ENCODE peak calls at places on chromosomes 12 and 14, in ten cellular contexts. One of them, this sample, is unnamed.

GRCh38 chr14:105536691-105537579 is 10.6 kb downstream of the TMEM121 start:
- DNase-seq in activated naive CD4-positive, alpha-beta T cell: no peak
- DNase-seq in fibroblast of pulmonary artery: no peak
- DNase-seq in HEK293T: no peak
- DNase-seq in GM10248: no peak
- DNase-seq in amniotic stem cell: no peak
- DNase-seq in T-helper 2 cell: no peak
- DNase-seq in nucleus accumbens: no peak
- DNase-seq in stimulated activated CD8-positive, alpha-beta memory T cell treated with anti-CD3 and anti-CD28 coated beads, Interleukin-4, amount 100 ng/mL, for 1 hour: no peak
- DNase-seq in Caki2: no peak
- DNase-seq in this sample: no peak

GRCh38 chr12:51942501-51943000 is 8.9 kb upstream of the ACVR1B start:
- DNase-seq in activated naive CD4-positive, alpha-beta T cell: no peak
- DNase-seq in fibroblast of pulmonary artery: no peak
- DNase-seq in HEK293T: no peak
- DNase-seq in GM10248: no peak
- DNase-seq in amniotic stem cell: no peak
- DNase-seq in T-helper 2 cell: no peak
- DNase-seq in nucleus accumbens: no peak
- DNase-seq in stimulated activated CD8-positive, alpha-beta memory T cell treated with anti-CD3 and anti-CD28 coated beads, Interleukin-4, amount 100 ng/mL, for 1 hour: no peak
- DNase-seq in Caki2: no peak
- DNase-seq in this sample: no peak

GRCh38 chr12:42921741-42922511 is 332.4 kb upstream of the PRICKLE1 start:
- DNase-seq in activated naive CD4-positive, alpha-beta T cell: no peak
- DNase-seq in fibroblast of pulmonary artery: no peak
- DNase-seq in HEK293T: no peak
- DNase-seq in GM10248: no peak
- DNase-seq in amniotic stem cell: no peak
- DNase-seq in T-helper 2 cell: no peak
- DNase-seq in nucleus accumbens: no peak
- DNase-seq in stimulated activated CD8-positive, alpha-beta memory T cell treated with anti-CD3 and anti-CD28 coated beads, Interleukin-4, amount 100 ng/mL, for 1 hour: no peak
- DNase-seq in Caki2: peak
- DNase-seq in this sample: peak

GRCh38 chr14:89237923-89238529 is 179.0 kb downstream of the FOXN3 start:
- DNase-seq in activated naive CD4-positive, alpha-beta T cell: no peak
- DNase-seq in fibroblast of pulmonary artery: peak
- DNase-seq in HEK293T: peak
- DNase-seq in GM10248: no peak
- DNase-seq in amniotic stem cell: no peak
- DNase-seq in T-helper 2 cell: no peak
- DNase-seq in nucleus accumbens: no peak
- DNase-seq in stimulated activated CD8-positive, alpha-beta memory T cell treated with anti-CD3 and anti-CD28 coated beads, Interleukin-4, amount 100 ng/mL, for 1 hour: no peak
- DNase-seq in Caki2: no peak
- DNase-seq in this sample: peak

GRCh38 chr12:127596881-127597280 is 670.1 kb upstream of the TMEM132C start:
- DNase-seq in activated naive CD4-positive, alpha-beta T cell: no peak
- DNase-seq in fibroblast of pulmonary artery: no peak
- DNase-seq in HEK293T: no peak
- DNase-seq in GM10248: no peak
- DNase-seq in amniotic stem cell: no peak
- DNase-seq in T-helper 2 cell: no peak
- DNase-seq in nucleus accumbens: no peak
- DNase-seq in stimulated activated CD8-positive, alpha-beta memory T cell treated with anti-CD3 and anti-CD28 coated beads, Interleukin-4, amount 100 ng/mL, for 1 hour: no peak
- DNase-seq in Caki2: no peak
- DNase-seq in this sample: no peak

GRCh38 chr12:24759155-24759554 is 189.7 kb downstream of the BCAT1 start:
- DNase-seq in activated naive CD4-positive, alpha-beta T cell: no peak
- DNase-seq in fibroblast of pulmonary artery: peak
- DNase-seq in HEK293T: no peak
- DNase-seq in GM10248: no peak
- DNase-seq in amniotic stem cell: no peak
- DNase-seq in T-helper 2 cell: no peak
- DNase-seq in nucleus accumbens: no peak
- DNase-seq in stimulated activated CD8-positive, alpha-beta memory T cell treated with anti-CD3 and anti-CD28 coated beads, Interleukin-4, amount 100 ng/mL, for 1 hour: no peak
- DNase-seq in Caki2: no peak
- DNase-seq in this sample: no peak

GRCh38 chr12:81416571-81416970 is 338.7 kb downstream of the ACSS3 start:
- DNase-seq in activated naive CD4-positive, alpha-beta T cell: no peak
- DNase-seq in fibroblast of pulmonary artery: no peak
- DNase-seq in HEK293T: no peak
- DNase-seq in GM10248: no peak
- DNase-seq in amniotic stem cell: no peak
- DNase-seq in T-helper 2 cell: no peak
- DNase-seq in nucleus accumbens: no peak
- DNase-seq in stimulated activated CD8-positive, alpha-beta memory T cell treated with anti-CD3 and anti-CD28 coated beads, Interleukin-4, amount 100 ng/mL, for 1 hour: no peak
- DNase-seq in Caki2: no peak
- DNase-seq in this sample: no peak

GRCh38 chr12:104485651-104486341 is 29.0 kb downstream of the CHST11 start:
- DNase-seq in activated naive CD4-positive, alpha-beta T cell: no peak
- DNase-seq in fibroblast of pulmonary artery: no peak
- DNase-seq in HEK293T: no peak
- DNase-seq in GM10248: no peak
- DNase-seq in amniotic stem cell: no peak
- DNase-seq in T-helper 2 cell: peak
- DNase-seq in nucleus accumbens: no peak
- DNase-seq in stimulated activated CD8-positive, alpha-beta memory T cell treated with anti-CD3 and anti-CD28 coated beads, Interleukin-4, amount 100 ng/mL, for 1 hour: no peak
- DNase-seq in Caki2: no peak
- DNase-seq in this sample: no peak

GRCh38 chr12:93707836-93708235 is 30.7 kb downstream of the CRADD start:
- DNase-seq in activated naive CD4-positive, alpha-beta T cell: no peak
- DNase-seq in fibroblast of pulmonary artery: no peak
- DNase-seq in HEK293T: no peak
- DNase-seq in GM10248: no peak
- DNase-seq in amniotic stem cell: no peak
- DNase-seq in T-helper 2 cell: no peak
- DNase-seq in nucleus accumbens: no peak
- DNase-seq in stimulated activated CD8-positive, alpha-beta memory T cell treated with anti-CD3 and anti-CD28 coated beads, Interleukin-4, amount 100 ng/mL, for 1 hour: no peak
- DNase-seq in Caki2: peak
- DNase-seq in this sample: no peak

GRCh38 chr14:101408077-101408831 is 153.0 kb upstream of the DIO3 start:
- DNase-seq in activated naive CD4-positive, alpha-beta T cell: no peak
- DNase-seq in fibroblast of pulmonary artery: peak
- DNase-seq in HEK293T: no peak
- DNase-seq in GM10248: no peak
- DNase-seq in amniotic stem cell: peak
- DNase-seq in T-helper 2 cell: no peak
- DNase-seq in nucleus accumbens: no peak
- DNase-seq in stimulated activated CD8-positive, alpha-beta memory T cell treated with anti-CD3 and anti-CD28 coated beads, Interleukin-4, amount 100 ng/mL, for 1 hour: no peak
- DNase-seq in Caki2: no peak
- DNase-seq in this sample: peak

GRCh38 chr14:53360821-53361220 is 207.7 kb upstream of the DDHD1 start:
- DNase-seq in activated naive CD4-positive, alpha-beta T cell: no peak
- DNase-seq in fibroblast of pulmonary artery: no peak
- DNase-seq in HEK293T: no peak
- DNase-seq in GM10248: no peak
- DNase-seq in amniotic stem cell: no peak
- DNase-seq in T-helper 2 cell: no peak
- DNase-seq in nucleus accumbens: no peak
- DNase-seq in stimulated activated CD8-positive, alpha-beta memory T cell treated with anti-CD3 and anti-CD28 coated beads, Interleukin-4, amount 100 ng/mL, for 1 hour: no peak
- DNase-seq in Caki2: no peak
- DNase-seq in this sample: no peak

GRCh38 chr12:131988054-131988796 is 38.5 kb downstream of the EP400 start:
- DNase-seq in activated naive CD4-positive, alpha-beta T cell: no peak
- DNase-seq in fibroblast of pulmonary artery: no peak
- DNase-seq in HEK293T: no peak
- DNase-seq in GM10248: no peak
- DNase-seq in amniotic stem cell: no peak
- DNase-seq in T-helper 2 cell: no peak
- DNase-seq in nucleus accumbens: no peak
- DNase-seq in stimulated activated CD8-positive, alpha-beta memory T cell treated with anti-CD3 and anti-CD28 coated beads, Interleukin-4, amount 100 ng/mL, for 1 hour: no peak
- DNase-seq in Caki2: no peak
- DNase-seq in this sample: no peak

GRCh38 chr12:93325855-93326254 is 51.9 kb upstream of the NUDT4 start:
- DNase-seq in activated naive CD4-positive, alpha-beta T cell: no peak
- DNase-seq in fibroblast of pulmonary artery: peak
- DNase-seq in HEK293T: no peak
- DNase-seq in GM10248: no peak
- DNase-seq in amniotic stem cell: no peak
- DNase-seq in T-helper 2 cell: no peak
- DNase-seq in nucleus accumbens: no peak
- DNase-seq in stimulated activated CD8-positive, alpha-beta memory T cell treated with anti-CD3 and anti-CD28 coated beads, Interleukin-4, amount 100 ng/mL, for 1 hour: no peak
- DNase-seq in Caki2: no peak
- DNase-seq in this sample: no peak

GRCh38 chr12:65755596-65755978 is 68.7 kb upstream of the HMGA2 start:
- DNase-seq in activated naive CD4-positive, alpha-beta T cell: no peak
- DNase-seq in fibroblast of pulmonary artery: no peak
- DNase-seq in HEK293T: no peak
- DNase-seq in GM10248: no peak
- DNase-seq in amniotic stem cell: no peak
- DNase-seq in T-helper 2 cell: no peak
- DNase-seq in nucleus accumbens: no peak
- DNase-seq in stimulated activated CD8-positive, alpha-beta memory T cell treated with anti-CD3 and anti-CD28 coated beads, Interleukin-4, amount 100 ng/mL, for 1 hour: no peak
- DNase-seq in Caki2: no peak
- DNase-seq in this sample: no peak

GRCh38 chr12:123601602-123602489 is at the start of gene DDX55:
- DNase-seq in activated naive CD4-positive, alpha-beta T cell: peak
- DNase-seq in fibroblast of pulmonary artery: peak
- DNase-seq in HEK293T: peak
- DNase-seq in GM10248: peak
- DNase-seq in amniotic stem cell: peak
- DNase-seq in T-helper 2 cell: peak
- DNase-seq in nucleus accumbens: peak
- DNase-seq in stimulated activated CD8-positive, alpha-beta memory T cell treated with anti-CD3 and anti-CD28 coated beads, Interleukin-4, amount 100 ng/mL, for 1 hour: peak
- DNase-seq in Caki2: peak
- DNase-seq in this sample: peak

GRCh38 chr14:105863296-105864108 is 337.1 kb downstream of the TMEM121 start:
- DNase-seq in activated naive CD4-positive, alpha-beta T cell: no peak
- DNase-seq in fibroblast of pulmonary artery: no peak
- DNase-seq in HEK293T: no peak
- DNase-seq in GM10248: no peak
- DNase-seq in amniotic stem cell: no peak
- DNase-seq in T-helper 2 cell: no peak
- DNase-seq in nucleus accumbens: no peak
- DNase-seq in stimulated activated CD8-positive, alpha-beta memory T cell treated with anti-CD3 and anti-CD28 coated beads, Interleukin-4, amount 100 ng/mL, for 1 hour: no peak
- DNase-seq in Caki2: no peak
- DNase-seq in this sample: no peak

This sample was measured in T47D.